ENCODE peak calls at places on chromosomes 4 and X, in seven cellular contexts. W, J, A, Q, Z, N and K are unnamed samples.

GRCh38 chr4:96093057-96093456 is 253.2 kb downstream of the PDHA2 start:
- DNase-seq in W (no peak), J (no peak), A (no peak), Q (no peak), Z (no peak), N (no peak), K (no peak)

GRCh38 chrX:129875669-129876068 is 30.3 kb upstream of the UTP14A start:
- DNase-seq in W (no peak), J (no peak), A (no peak), Q (no peak), Z (no peak), N (no peak), K (no peak)

GRCh38 chrX:97215166-97215565 is 331.5 kb downstream of the RPA4 start:
- DNase-seq in W (no peak), J (no peak), A (no peak), Q (no peak), Z (no peak), N (no peak), K (no peak)

GRCh38 chrX:39729834-39730670 is 367.7 kb downstream of the BCOR start:
- DNase-seq in W (no peak), J (no peak), A (no peak), Q (no peak), Z (no peak), N (peak; percentile 14), K (no peak)

GRCh38 chrX:41909068-41909467 is 14.3 kb downstream of the CASK start:
- DNase-seq in W (no peak), J (no peak), A (no peak), Q (no peak), Z (no peak), N (no peak), K (peak; percentile 53)

GRCh38 chrX:76026292-76026691 is 146.6 kb upstream of the PBDC1 start:
- DNase-seq in W (no peak), J (no peak), A (no peak), Q (no peak), Z (no peak), N (no peak), K (no peak)

GRCh38 chr4:25905371-25905770 is 8.6 kb upstream of the SMIM20 start:
- DNase-seq in W (no peak), J (no peak), A (no peak), Q (no peak), Z (no peak), N (no peak), K (no peak)

GRCh38 chr4:186008057-186008456 is 60.9 kb upstream of the TLR3 start:
- DNase-seq in W (no peak), J (no peak), A (no peak), Q (no peak), Z (no peak), N (no peak), K (no peak)

GRCh38 chr4:81631958-81632439 is 160.3 kb upstream of the RASGEF1B start:
- DNase-seq in W (no peak), J (peak; percentile 7), A (no peak), Q (no peak), Z (no peak), N (no peak), K (no peak)

GRCh38 chrX:72269671-72270251 is 7.3 kb downstream of the RPS4X start:
- DNase-seq in W (no peak), J (no peak), A (no peak), Q (no peak), Z (no peak), N (no peak), K (no peak)

GRCh38 chr4:103802766-103803165 is 83.0 kb upstream of the TACR3 start:
- DNase-seq in W (no peak), J (no peak), A (no peak), Q (no peak), Z (no peak), N (no peak), K (no peak)

GRCh38 chrX:1239681-1240142 is 27.3 kb upstream of the CRLF2 start:
- DNase-seq in W (no peak), J (no peak), A (peak; percentile 90), Q (peak; percentile 16), Z (peak; percentile 43), N (no peak), K (no peak)

GRCh38 chr4:119536572-119537528 is 91.8 kb downstream of the PDE5A start:
- DNase-seq in W (no peak), J (no peak), A (no peak), Q (no peak), Z (no peak), N (no peak), K (no peak)

GRCh38 chr4:173526034-173526482 is 4.0 kb downstream of the HAND2 start:
- DNase-seq in W (no peak), J (no peak), A (no peak), Q (no peak), Z (no peak), N (no peak), K (no peak)
- H3K9me3 ChIP-seq in W (no peaks in the 10 kb centered on the region), J (peaks cover 3% of the 10 kb centered on the region), A (no peaks in the 10 kb centered on the region), Q (no peaks in the 10 kb centered on the region), Z (peaks cover 14% of the 10 kb centered on the region), N (no peaks in the 10 kb centered on the region), K (no peaks in the 10 kb centered on the region)

GRCh38 chrX:13149702-13150101 is 105.3 kb upstream of the FAM9C start:
- DNase-seq in W (no peak), J (no peak), A (no peak), Q (no peak), Z (no peak), N (no peak), K (no peak)

GRCh38 chrX:13151806-13152510 is 107.5 kb upstream of the FAM9C start:
- DNase-seq in W (no peak), J (no peak), A (no peak), Q (no peak), Z (no peak), N (no peak), K (peak; percentile 76)

GRCh38 chrX:13153796-13154195 is 109.4 kb upstream of the FAM9C start:
- DNase-seq in W (no peak), J (no peak), A (no peak), Q (no peak), Z (no peak), N (no peak), K (no peak)

GRCh38 chrX:13147758-13148157 is 103.3 kb upstream of the FAM9C start:
- DNase-seq in W (no peak), J (no peak), A (no peak), Q (no peak), Z (no peak), N (no peak), K (no peak)

GRCh38 chrX:13152511-13152868 is 108.1 kb upstream of the FAM9C start:
- DNase-seq in W (no peak), J (no peak), A (no peak), Q (no peak), Z (no peak), N (no peak), K (no peak)
- H3K27ac ChIP-seq in W (no peak overlapping the region), J (no peak overlapping the region), A (peak overlapping the region; percentile 57), Q (peak overlapping the region; percentile 68), Z (no peak overlapping the region), N (no peak overlapping the region), K (peak overlapping the region; percentile 51)

DNA sequence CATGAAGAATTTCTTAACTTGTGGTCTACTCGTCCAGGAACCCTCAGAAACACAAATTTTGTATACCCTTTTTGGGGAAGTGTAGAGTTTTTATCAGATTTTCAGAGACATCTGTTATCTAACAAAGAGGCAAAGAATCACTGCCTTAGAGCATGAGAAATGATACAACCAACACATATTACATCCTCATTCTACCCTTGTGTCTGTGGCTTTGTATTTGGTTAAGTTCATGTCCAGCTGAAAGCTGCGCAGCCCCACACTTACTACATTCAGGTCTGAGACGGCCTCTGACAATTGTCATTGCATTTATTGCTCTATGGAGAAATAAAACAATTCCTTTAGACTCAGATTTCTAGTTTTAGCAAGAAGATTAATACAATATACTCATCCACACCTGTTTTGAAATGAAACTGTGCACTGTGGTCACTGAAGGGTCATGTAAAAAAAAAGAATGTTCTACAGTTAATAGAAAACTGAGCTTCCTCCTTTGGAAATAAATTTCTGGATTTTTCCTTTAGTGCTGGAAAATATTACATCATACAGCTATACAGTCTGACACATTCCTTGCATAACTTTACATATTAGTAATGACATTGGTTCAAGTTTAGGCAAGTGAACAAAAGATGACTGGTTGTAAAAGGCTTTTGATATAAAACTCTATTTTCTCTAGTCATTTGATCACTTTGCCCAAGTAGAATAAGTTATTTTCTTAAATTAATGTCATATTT is 39.8 kb downstream of the GLRB start:
- DNase-seq in W (no peak), J (no peak), A (no peak), Q (no peak), Z (no peak), N (no peak), K (no peak)
- H3K4me1 ChIP-seq in W (no peaks in the 10 kb centered on the region), J (no peaks in the 10 kb centered on the region), A (no peaks in the 10 kb centered on the region), Q (no peaks in the 10 kb centered on the region), Z (no peaks in the 10 kb centered on the region), N (no peaks in the 10 kb centered on the region), K (no peaks in the 10 kb centered on the region)

DNA sequence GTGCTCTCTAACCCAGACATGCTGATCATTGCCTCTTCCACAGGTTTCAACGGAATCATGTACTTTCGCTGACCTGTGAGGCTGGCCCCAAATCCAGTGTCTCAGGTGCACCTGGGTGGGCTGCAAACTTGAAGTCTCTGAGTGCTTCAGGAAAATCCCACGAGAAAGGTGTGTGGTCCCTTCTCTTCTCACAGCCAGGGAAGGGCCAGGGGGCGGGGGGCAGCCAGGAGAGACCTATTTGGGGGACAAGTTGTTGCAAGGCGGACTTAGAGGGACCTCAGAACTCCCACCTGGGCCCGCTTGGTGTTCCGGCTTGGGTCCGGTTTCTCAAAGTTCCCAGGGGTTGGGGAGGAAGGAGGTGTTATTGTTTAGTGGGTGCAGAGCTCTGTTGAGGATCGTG is 80.0 kb downstream of the HMX1 start:
- DNase-seq in W (no peak), J (no peak), A (no peak), Q (no peak), Z (no peak), N (no peak), K (no peak)
- H3K9me3 ChIP-seq in W (no peaks in the 10 kb centered on the region), J (no peaks in the 10 kb centered on the region), A (no peaks in the 10 kb centered on the region), Q (no peaks in the 10 kb centered on the region), Z (peaks cover 18% of the 10 kb centered on the region), N (no peaks in the 10 kb centered on the region), K (no peaks in the 10 kb centered on the region)

GRCh38 chrX:137194164-137194563 is 160.4 kb upstream of the GPR101 start:
- DNase-seq in W (no peak), J (peak; percentile 5), A (no peak), Q (no peak), Z (no peak), N (peak; percentile 33), K (peak; percentile 6)
- H3K27ac ChIP-seq in W (no peak overlapping the region), J (no peak overlapping the region), A (no peak overlapping the region), Q (no peak overlapping the region), Z (no peak overlapping the region), N (no peak overlapping the region), K (no peak overlapping the region)

GRCh38 chr4:168853770-168854169 is 156.3 kb downstream of the CBR4 start:
- DNase-seq in W (no peak), J (no peak), A (no peak), Q (no peak), Z (no peak), N (no peak), K (no peak)
- H3K4me1 ChIP-seq in W (peaks cover 25% of the 10 kb centered on the region), J (no peaks in the 10 kb centered on the region), A (peaks cover 27% of the 10 kb centered on the region), Q (peaks cover 3% of the 10 kb centered on the region), Z (peaks cover 6% of the 10 kb centered on the region), N (peaks cover 11% of the 10 kb centered on the region), K (no peaks in the 10 kb centered on the region)